ENCODE peak calls at places on chromosomes 4 and X, in four cellular contexts. N is GM20000, Q is kidney, W is sigmoid colon. K is an unnamed sample.

GRCh38 chrX:34559325-34559724 is 97.8 kb downstream of the TMEM47 start:
- DNase-seq in Q (no peak), W (no peak), N (peak), K (no peak)

GRCh38 chrX:142999209-142999720 is 26.5 kb upstream of the SPANXN4 start:
- DNase-seq in W (no peak), Q (no peak), N (no peak), K (no peak)

GRCh38 chr4:61044837-61045236 is 155.3 kb upstream of the ADGRL3 start:
- DNase-seq in N (no peak), W (no peak), Q (no peak), K (no peak)

GRCh38 chr4:55326629-55327028 is 19.4 kb upstream of the SRD5A3 start:
- DNase-seq in Q (no peak), W (no peak), N (no peak), K (no peak)

GRCh38 chr4:8594097-8595038 is 1.8 kb downstream of the CPZ start:
- DNase-seq in Q (peak), N (peak), W (no peak), K (peak)

GRCh38 chrX:41518127-41518840 is 71.1 kb downstream of the NYX start:
- DNase-seq in N (no peak), W (no peak), Q (no peak), K (no peak)

GRCh38 chr4:76624271-76624681 is 189.2 kb downstream of the SHROOM3 start:
- DNase-seq in N (no peak), Q (peak), W (peak), K (no peak)

GRCh38 chr4:1752284-1753041 is 31.1 kb downstream of the TACC3 start:
- DNase-seq in W (no peak), N (peak), Q (no peak), K (no peak)

GRCh38 chr4:173530326-173531062 is 465 bp upstream of the HAND2 start:
- DNase-seq in N (no peak), W (peak), Q (no peak), K (no peak)

GRCh38 chrX:153477039-153477438 is 6.7 kb upstream of the HAUS7 start:
- DNase-seq in Q (no peak), N (no peak), W (no peak), K (no peak)

GRCh38 chr4:140300271-140300970 is 73.0 kb upstream of the SCOC start:
- DNase-seq in W (no peak), N (no peak), Q (no peak), K (no peak)

GRCh38 chr4:139191373-139191772 is 14.4 kb upstream of the ELF2 start:
- DNase-seq in N (no peak), W (no peak), Q (no peak), K (no peak)

GRCh38 chr4:85780664-85781063 is 305.7 kb downstream of the ARHGAP24 start:
- DNase-seq in N (no peak), W (no peak), Q (no peak), K (no peak)

GRCh38 chrX:71871367-71871766 is 39.3 kb upstream of the NHSL2 start:
- DNase-seq in Q (peak), W (no peak), N (no peak), K (no peak)

GRCh38 chr4:152209772-152210493 is 326.0 kb downstream of the FBXW7 start:
- DNase-seq in Q (no peak), W (no peak), N (no peak), K (no peak)

GRCh38 chr4:3404546-3404945 is 37.2 kb upstream of the HGFAC start:
- DNase-seq in N (no peak), Q (no peak), W (peak), K (no peak)

GRCh38 chr4:21765810-21766407 is 182.7 kb downstream of the KCNIP4 start:
- DNase-seq in W (no peak), N (peak), Q (no peak), K (no peak)

GRCh38 chr4:89324671-89325070 is 17.1 kb upstream of the GPRIN3 start:
- DNase-seq in W (no peak), N (peak), Q (no peak), K (no peak)

GRCh38 chr4:156723951-156724668 is 247.5 kb downstream of the PDGFC start:
- DNase-seq in Q (peak), W (no peak), N (no peak), K (no peak)

GRCh38 chrX:14504960-14505538 is 24.3 kb upstream of the GLRA2 start:
- DNase-seq in Q (no peak), W (no peak), N (no peak), K (no peak)

GRCh38 chr4:132384709-132385108 is 764.4 kb upstream of the PCDH10 start:
- DNase-seq in Q (no peak), N (no peak), W (no peak), K (no peak)

GRCh38 chr4:42915484-42915883 is 23.0 kb downstream of the GRXCR1 start:
- DNase-seq in Q (no peak), W (no peak), N (no peak), K (no peak)

GRCh38 chrX:17375631-17376380 is 806 bp downstream of the NHS start:
- DNase-seq in N (no peak), W (peak), Q (peak), K (no peak)

DNA sequence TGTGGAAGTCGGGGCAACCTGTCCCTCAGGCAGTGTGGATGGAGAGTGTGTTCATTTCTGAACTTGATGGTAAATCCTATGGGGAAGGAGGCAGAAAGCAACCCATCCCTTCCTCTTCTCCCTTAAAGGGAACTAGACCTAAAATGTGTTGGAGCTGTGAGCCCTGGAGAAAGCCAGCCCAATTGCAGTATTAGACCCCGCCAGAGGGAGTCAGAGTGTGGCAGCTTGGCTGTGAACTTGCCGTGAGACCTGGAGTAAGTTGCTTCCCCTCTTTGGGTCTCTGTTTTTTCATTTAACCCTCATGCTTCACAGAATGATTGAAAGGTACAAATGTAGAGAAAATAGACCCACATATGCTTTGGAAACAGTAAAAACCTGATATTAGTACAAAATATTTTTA is 108.7 kb upstream of the PAK3 start:
- DNase-seq in N (no peak), W (no peak), Q (no peak), K (no peak)
- TF ChIP-seq CTCF in N (no peak), W (no peak), Q (no peak), K (no peak)

GRCh38 chrX:3713225-3713936 is at the start of gene PRKX:
- DNase-seq in N (peak), Q (peak), W (peak), K (peak)

GRCh38 chrX:3713937-3714434 is 537 bp upstream of the PRKX start:
- DNase-seq in W (no peak), Q (no peak), N (peak), K (no peak)

GRCh38 chrX:3712080-3712869 is 1.2 kb downstream of the PRKX start:
- DNase-seq in W (peak), Q (no peak), N (peak), K (peak)

GRCh38 chrX:3712870-3713224 is 602 bp downstream of the PRKX start:
- DNase-seq in Q (peak), N (no peak), W (peak), K (no peak)

DNA sequence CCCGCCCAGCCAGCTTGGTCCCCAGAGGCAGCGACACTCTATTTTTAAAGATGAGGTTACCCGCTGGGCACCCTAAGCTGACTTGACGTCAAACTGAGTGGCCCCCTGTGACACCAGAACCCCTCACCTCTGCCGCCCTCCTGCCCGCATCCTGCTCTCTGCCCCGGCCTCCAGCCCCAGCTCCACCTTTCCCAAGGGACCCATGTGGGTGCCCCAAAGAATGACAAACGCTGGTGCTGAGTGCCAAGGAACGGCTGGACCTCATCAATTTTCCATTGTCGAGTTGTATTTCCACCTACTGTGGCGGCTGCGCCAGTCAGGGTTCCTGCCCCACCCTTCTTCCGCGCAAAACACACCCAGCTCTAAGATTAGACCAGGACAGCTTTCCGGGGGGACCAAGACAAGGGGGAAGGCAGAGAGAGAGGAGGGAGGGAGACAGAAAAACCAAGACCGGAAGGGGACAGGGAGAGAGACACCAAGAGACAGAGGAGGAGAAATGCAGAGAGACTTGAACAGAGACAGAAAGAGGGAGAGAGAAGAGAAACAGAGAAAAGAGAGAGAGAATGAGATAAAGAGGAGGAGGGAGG is 2.0 kb downstream of the PRKX start:
- DNase-seq in Q (peak), N (no peak), W (no peak), K (no peak)
- TF ChIP-seq CTCF in Q (no peak), N (no peak), W (no peak), K (no peak)

GRCh38 chr4:47852121-47852520 is 14.3 kb upstream of the CORIN start:
- DNase-seq in N (no peak), Q (no peak), W (no peak), K (no peak)
- TF ChIP-seq CTCF in N (no peak), Q (no peak), W (no peak), K (no peak)

DNA sequence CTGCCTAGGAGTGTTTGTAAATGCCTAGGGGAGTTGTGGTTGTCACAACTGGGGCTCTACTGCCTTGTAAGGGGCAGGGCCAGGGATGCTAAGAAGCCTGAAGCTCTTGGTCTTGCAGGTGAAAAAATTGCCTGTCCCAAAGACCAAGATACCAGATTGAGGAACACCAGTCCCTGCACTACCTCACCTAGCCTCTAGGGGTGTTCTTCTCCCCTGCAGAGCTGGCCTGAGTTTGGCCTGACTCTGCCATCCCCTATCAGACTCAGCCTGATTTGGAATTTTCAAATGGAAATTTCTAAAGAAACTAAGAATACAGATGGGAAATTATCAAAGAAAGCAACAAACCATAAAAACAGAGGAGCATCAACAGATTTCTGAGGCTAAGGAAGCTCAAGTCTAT is 90.4 kb downstream of the ZC4H2 start:
- DNase-seq in W (no peak), N (no peak), Q (no peak), K (no peak)
- TF ChIP-seq CTCF in W (no peak), N (peak), Q (no peak), K (peak)

GRCh38 chr4:123350726-123351125 is 45.9 kb upstream of the SPRY1 start:
- DNase-seq in W (no peak), N (no peak), Q (no peak), K (no peak)

GRCh38 chr4:123351713-123352112 is 44.9 kb upstream of the SPRY1 start:
- DNase-seq in N (no peak), Q (peak), W (no peak), K (no peak)

GRCh38 chr4:123349401-123350190 is 47.0 kb upstream of the SPRY1 start:
- DNase-seq in Q (no peak), N (no peak), W (no peak), K (no peak)

GRCh38 chr4:123352240-123352945 is 44.2 kb upstream of the SPRY1 start:
- DNase-seq in W (no peak), N (no peak), Q (no peak), K (no peak)

DNA sequence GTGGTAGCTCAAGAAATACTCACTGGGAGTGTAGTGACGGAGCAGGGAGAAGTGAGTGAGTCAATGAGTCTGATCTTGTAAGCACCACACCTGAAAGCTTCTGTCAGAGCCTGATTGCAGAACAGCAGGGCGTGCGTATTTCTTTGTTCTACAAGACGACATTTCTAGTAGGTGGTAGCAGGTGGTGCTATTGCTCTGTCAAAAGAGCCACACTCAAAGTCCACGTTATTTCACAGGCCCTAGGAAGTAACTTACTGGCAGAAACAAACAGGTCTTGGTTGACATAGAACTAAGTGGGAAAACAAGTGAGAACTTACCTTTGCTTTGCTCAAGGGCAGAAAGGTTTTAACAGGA is 46.4 kb upstream of the SPRY1 start:
- DNase-seq in Q (no peak), W (no peak), N (no peak), K (no peak)
- TF ChIP-seq CTCF in Q (peak), W (no peak), N (no peak), K (no peak)